ENCODE peak calls at places on chromosomes 13 and 19, in five cellular contexts. One of them, this sample, is unnamed.

GRCh38 chr13:27450921-27451461 is 627 bp upstream of the MTIF3 start:
- DNase-seq in fibroblast of lung: peak
- DNase-seq in tibial artery: no peak
- DNase-seq in astrocyte: peak
- DNase-seq in ovary: peak
- DNase-seq in this sample: no peak

GRCh38 chr19:17423429-17424208 is 3.8 kb downstream of the MVB12A start:
- DNase-seq in fibroblast of lung: no peak
- DNase-seq in tibial artery: no peak
- DNase-seq in astrocyte: no peak
- DNase-seq in ovary: no peak
- DNase-seq in this sample: no peak

GRCh38 chr19:30492581-30492980 is 120.4 kb downstream of the ZNF536 start:
- DNase-seq in fibroblast of lung: no peak
- DNase-seq in tibial artery: no peak
- DNase-seq in astrocyte: no peak
- DNase-seq in ovary: no peak
- DNase-seq in this sample: no peak

GRCh38 chr13:105820415-105820814 is 715.0 kb downstream of the EFNB2 start:
- DNase-seq in fibroblast of lung: no peak
- DNase-seq in tibial artery: no peak
- DNase-seq in astrocyte: no peak
- DNase-seq in ovary: no peak
- DNase-seq in this sample: no peak

GRCh38 chr13:105139048-105139379 is 1396.4 kb downstream of the EFNB2 start:
- DNase-seq in fibroblast of lung: no peak
- DNase-seq in tibial artery: no peak
- DNase-seq in astrocyte: no peak
- DNase-seq in ovary: no peak
- DNase-seq in this sample: no peak

GRCh38 chr13:20188649-20189553 is 3.8 kb downstream of the GJB2 start:
- DNase-seq in fibroblast of lung: no peak
- DNase-seq in tibial artery: no peak
- DNase-seq in astrocyte: no peak
- DNase-seq in ovary: no peak
- DNase-seq in this sample: peak

GRCh38 chr13:110272227-110272626 is 34.7 kb downstream of the COL4A1 start:
- DNase-seq in fibroblast of lung: no peak
- DNase-seq in tibial artery: no peak
- DNase-seq in astrocyte: no peak
- DNase-seq in ovary: no peak
- DNase-seq in this sample: no peak

GRCh38 chr13:83121904-83122303 is 760.4 kb downstream of the SLITRK1 start:
- DNase-seq in fibroblast of lung: no peak
- DNase-seq in tibial artery: no peak
- DNase-seq in astrocyte: peak
- DNase-seq in ovary: no peak
- DNase-seq in this sample: no peak

GRCh38 chr13:109728061-109728460 is 58.3 kb downstream of the IRS2 start:
- DNase-seq in fibroblast of lung: no peak
- DNase-seq in tibial artery: no peak
- DNase-seq in astrocyte: no peak
- DNase-seq in ovary: no peak
- DNase-seq in this sample: no peak

GRCh38 chr19:15629003-15629880 is 11.5 kb upstream of the CYP4F3 start:
- DNase-seq in fibroblast of lung: peak
- DNase-seq in tibial artery: peak
- DNase-seq in astrocyte: peak
- DNase-seq in ovary: peak
- DNase-seq in this sample: peak

DNA sequence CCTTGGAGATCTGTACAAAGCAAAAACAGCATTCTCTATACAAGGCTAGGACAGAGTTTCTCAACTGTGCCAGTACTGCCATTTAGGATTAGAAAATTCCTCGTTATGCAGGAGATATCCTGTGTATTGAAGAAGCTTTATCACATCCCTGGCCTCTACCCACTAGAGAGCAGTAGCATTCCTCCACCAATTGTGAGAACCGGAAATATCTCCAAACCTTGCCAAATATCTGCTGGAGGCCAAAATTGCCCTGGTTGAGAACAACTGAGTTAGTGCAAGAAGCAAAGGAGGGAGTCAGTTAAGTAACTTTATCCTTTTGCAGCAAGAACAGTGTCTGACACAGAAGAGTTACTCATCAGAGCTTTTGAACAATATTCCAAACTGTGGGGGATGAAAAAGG is 16.2 kb upstream of the FREM2 start:
- DNase-seq in fibroblast of lung: peak
- DNase-seq in tibial artery: no peak
- DNase-seq in astrocyte: peak
- DNase-seq in ovary: no peak
- DNase-seq in this sample: no peak
- TF ChIP-seq CTCF in fibroblast of lung: no peak
- TF ChIP-seq CTCF in tibial artery: no peak
- TF ChIP-seq CTCF in astrocyte: no peak
- TF ChIP-seq CTCF in ovary: no peak
- TF ChIP-seq CTCF in this sample: no peak

GRCh38 chr19:6101991-6102390 is 8.3 kb downstream of the RFX2 start:
- DNase-seq in fibroblast of lung: no peak
- DNase-seq in tibial artery: no peak
- DNase-seq in astrocyte: no peak
- DNase-seq in ovary: no peak
- DNase-seq in this sample: no peak

GRCh38 chr19:6099037-6099436 is 11.3 kb downstream of the RFX2 start:
- DNase-seq in fibroblast of lung: no peak
- DNase-seq in tibial artery: no peak
- DNase-seq in astrocyte: no peak
- DNase-seq in ovary: no peak
- DNase-seq in this sample: no peak

GRCh38 chr19:6101291-6101690 is 9.0 kb downstream of the RFX2 start:
- DNase-seq in fibroblast of lung: peak
- DNase-seq in tibial artery: no peak
- DNase-seq in astrocyte: peak
- DNase-seq in ovary: no peak
- DNase-seq in this sample: no peak

GRCh38 chr19:6099633-6100032 is 10.7 kb downstream of the RFX2 start:
- DNase-seq in fibroblast of lung: no peak
- DNase-seq in tibial artery: no peak
- DNase-seq in astrocyte: no peak
- DNase-seq in ovary: no peak
- DNase-seq in this sample: no peak

DNA sequence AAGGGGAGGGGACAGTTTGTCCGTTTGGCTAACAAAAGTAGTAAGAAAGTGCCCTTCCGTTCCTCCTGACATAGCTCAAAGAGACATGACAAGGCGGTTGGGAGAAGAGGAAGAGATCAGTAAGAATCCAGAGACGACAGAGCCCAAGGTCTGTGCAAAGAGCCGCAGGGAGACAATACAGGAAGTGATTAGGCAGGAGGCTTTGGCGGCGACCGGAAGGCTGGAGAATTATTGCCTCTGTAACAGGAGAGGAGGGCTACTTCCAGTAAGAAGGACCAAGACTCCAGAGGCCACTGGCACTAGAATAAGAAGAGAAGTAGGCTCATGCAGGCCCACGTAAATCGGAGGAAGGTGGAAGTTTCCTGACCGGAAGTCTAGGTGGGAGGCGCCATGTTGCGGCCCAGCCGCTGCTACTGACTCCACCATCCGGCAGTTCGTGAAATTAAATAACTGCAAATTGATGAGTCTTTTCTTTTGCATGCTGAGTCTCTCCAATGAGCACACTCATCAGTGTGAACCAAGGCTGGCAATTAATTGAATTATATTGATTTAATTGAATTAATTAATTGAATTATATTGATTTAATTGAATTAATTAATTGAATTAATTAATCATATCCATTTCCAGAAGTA is 9.9 kb downstream of the RFX2 start:
- DNase-seq in fibroblast of lung: no peak
- DNase-seq in tibial artery: no peak
- DNase-seq in astrocyte: no peak
- DNase-seq in ovary: no peak
- DNase-seq in this sample: no peak
- H3K27ac ChIP-seq in fibroblast of lung: no peak
- H3K27ac ChIP-seq in tibial artery: peak
- H3K27ac ChIP-seq in astrocyte: no peak
- H3K27ac ChIP-seq in ovary: no peak
- H3K27ac ChIP-seq in this sample: peak

GRCh38 chr19:4979211-4979807 is 10.4 kb downstream of the KDM4B start:
- DNase-seq in fibroblast of lung: no peak
- DNase-seq in tibial artery: no peak
- DNase-seq in astrocyte: no peak
- DNase-seq in ovary: no peak
- DNase-seq in this sample: no peak

GRCh38 chr19:4980087-4980486 is 11.2 kb downstream of the KDM4B start:
- DNase-seq in fibroblast of lung: no peak
- DNase-seq in tibial artery: no peak
- DNase-seq in astrocyte: peak
- DNase-seq in ovary: no peak
- DNase-seq in this sample: no peak

GRCh38 chr19:4977299-4978174 is 8.6 kb downstream of the KDM4B start:
- DNase-seq in fibroblast of lung: peak
- DNase-seq in tibial artery: peak
- DNase-seq in astrocyte: peak
- DNase-seq in ovary: peak
- DNase-seq in this sample: peak

GRCh38 chr19:4974855-4975469 is 6.0 kb downstream of the KDM4B start:
- DNase-seq in fibroblast of lung: no peak
- DNase-seq in tibial artery: no peak
- DNase-seq in astrocyte: no peak
- DNase-seq in ovary: no peak
- DNase-seq in this sample: no peak

GRCh38 chr19:4976412-4977298 is 7.7 kb downstream of the KDM4B start:
- DNase-seq in fibroblast of lung: peak
- DNase-seq in tibial artery: peak
- DNase-seq in astrocyte: peak
- DNase-seq in ovary: peak
- DNase-seq in this sample: peak
- TF ChIP-seq CTCF in fibroblast of lung: peak
- TF ChIP-seq CTCF in tibial artery: peak
- TF ChIP-seq CTCF in astrocyte: peak
- TF ChIP-seq CTCF in ovary: peak
- TF ChIP-seq CTCF in this sample: no peak

DNA sequence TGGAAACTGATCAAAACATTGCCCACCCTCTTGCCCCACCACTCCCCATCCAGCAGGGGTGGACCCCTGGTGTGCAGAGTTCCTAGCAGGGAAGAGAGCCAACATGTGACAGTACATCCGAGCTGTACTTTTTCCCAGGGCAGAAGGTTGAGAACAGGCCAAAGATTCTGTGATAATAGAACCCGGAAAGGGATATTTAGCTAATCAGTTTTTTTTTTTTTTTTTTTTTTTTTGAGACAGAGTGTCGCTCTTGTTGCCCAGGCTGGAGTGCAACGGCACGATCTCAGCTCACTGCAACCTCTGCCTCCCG is 8.7 kb downstream of the RRAS start:
- DNase-seq in fibroblast of lung: no peak
- DNase-seq in tibial artery: no peak
- DNase-seq in astrocyte: no peak
- DNase-seq in ovary: no peak
- DNase-seq in this sample: no peak
- H3K27ac ChIP-seq in fibroblast of lung: no peak
- H3K27ac ChIP-seq in tibial artery: peak
- H3K27ac ChIP-seq in astrocyte: no peak
- H3K27ac ChIP-seq in ovary: peak
- H3K27ac ChIP-seq in this sample: no peak

GRCh38 chr13:94950303-94950702 is 238.0 kb upstream of the SOX21 start:
- DNase-seq in fibroblast of lung: peak
- DNase-seq in tibial artery: no peak
- DNase-seq in astrocyte: no peak
- DNase-seq in ovary: no peak
- DNase-seq in this sample: no peak
- TF ChIP-seq CTCF in fibroblast of lung: no peak
- TF ChIP-seq CTCF in tibial artery: no peak
- TF ChIP-seq CTCF in astrocyte: no peak
- TF ChIP-seq CTCF in ovary: no peak
- TF ChIP-seq CTCF in this sample: no peak

DNA sequence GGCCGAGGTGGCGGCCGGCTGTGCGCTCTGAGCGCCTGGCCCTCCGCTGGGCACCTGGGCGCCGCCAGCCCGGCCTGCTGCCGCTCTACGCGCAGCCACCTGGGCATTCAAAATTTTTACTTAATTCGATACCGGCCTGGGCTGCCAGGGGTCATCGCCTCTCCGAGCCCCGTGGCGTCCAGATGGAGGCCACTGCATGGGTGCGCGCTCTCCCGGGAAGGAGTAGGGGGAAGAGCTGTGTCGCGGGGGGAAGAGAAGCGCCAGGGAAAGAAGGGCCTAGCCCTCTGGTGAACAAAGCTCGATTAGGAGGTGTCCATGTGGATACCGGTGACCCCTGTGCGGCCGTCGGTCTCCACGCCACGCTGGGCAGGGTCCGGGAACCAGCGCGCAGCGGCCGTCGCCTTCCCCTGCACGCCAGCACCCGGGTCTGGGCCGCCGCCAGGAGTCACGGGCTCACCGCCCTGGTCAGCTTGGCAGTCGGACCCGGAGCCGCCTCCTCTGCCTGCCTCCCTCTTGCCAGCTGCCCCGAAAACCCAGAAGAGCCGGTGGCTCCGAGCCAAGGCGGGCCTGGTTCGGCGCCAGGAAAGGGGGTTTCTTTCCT is 725 bp downstream of the BIVM start:
- DNase-seq in fibroblast of lung: peak
- DNase-seq in tibial artery: no peak
- DNase-seq in astrocyte: peak
- DNase-seq in ovary: peak
- DNase-seq in this sample: peak
- H3K27ac ChIP-seq in fibroblast of lung: peak
- H3K27ac ChIP-seq in tibial artery: peak
- H3K27ac ChIP-seq in astrocyte: peak
- H3K27ac ChIP-seq in ovary: peak
- H3K27ac ChIP-seq in this sample: peak

DNA sequence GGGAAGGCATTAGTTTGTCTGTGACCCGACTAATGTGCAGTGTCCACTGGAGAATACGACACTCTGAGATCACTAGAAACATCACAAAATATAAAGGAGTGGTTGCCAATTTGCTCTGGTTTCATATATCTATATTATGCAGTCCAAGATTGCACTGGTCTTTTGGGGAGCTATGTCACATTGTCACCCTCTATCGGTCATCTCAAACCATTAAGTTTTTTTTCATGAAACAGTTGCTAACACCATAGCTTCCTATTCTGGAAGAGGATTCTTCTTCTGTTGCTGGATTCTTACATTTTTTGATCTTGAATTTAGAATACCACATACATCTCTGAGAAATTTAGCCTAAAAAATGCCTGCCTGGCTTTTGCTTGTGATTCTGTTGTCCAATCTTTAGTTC is 168.6 kb downstream of the LACC1 start:
- DNase-seq in fibroblast of lung: peak
- DNase-seq in tibial artery: no peak
- DNase-seq in astrocyte: no peak
- DNase-seq in ovary: no peak
- DNase-seq in this sample: no peak
- TF ChIP-seq CTCF in fibroblast of lung: no peak
- TF ChIP-seq CTCF in tibial artery: no peak
- TF ChIP-seq CTCF in astrocyte: no peak
- TF ChIP-seq CTCF in ovary: no peak
- TF ChIP-seq CTCF in this sample: no peak

GRCh38 chr13:103156346-103156998 is 90.3 kb upstream of the SLC10A2 start:
- DNase-seq in fibroblast of lung: no peak
- DNase-seq in tibial artery: no peak
- DNase-seq in astrocyte: no peak
- DNase-seq in ovary: no peak
- DNase-seq in this sample: no peak
- H3K27ac ChIP-seq in fibroblast of lung: no peak
- H3K27ac ChIP-seq in tibial artery: no peak
- H3K27ac ChIP-seq in astrocyte: no peak
- H3K27ac ChIP-seq in ovary: no peak
- H3K27ac ChIP-seq in this sample: no peak

GRCh38 chr13:91346848-91347211 is 657 bp upstream of the MIR17HG start:
- DNase-seq in fibroblast of lung: no peak
- DNase-seq in tibial artery: no peak
- DNase-seq in astrocyte: no peak
- DNase-seq in ovary: peak
- DNase-seq in this sample: no peak
- TF ChIP-seq CTCF in fibroblast of lung: no peak
- TF ChIP-seq CTCF in tibial artery: no peak
- TF ChIP-seq CTCF in astrocyte: no peak
- TF ChIP-seq CTCF in ovary: no peak
- TF ChIP-seq CTCF in this sample: no peak